ENCODE peak calls at places on chromosomes 6 and 20, in five cellular contexts. I is K562, R is HepG2, H is GM12892, Y is GM12891. S is an unnamed sample.

GRCh38 chr20:62852841-62853240 is 8.8 kb downstream of the TCFL5 start:
- DNase-seq in I (no peak), Y (no peak), H (no peak), R (no peak), S (no peak)

GRCh38 chr20:44734938-44735337 is 10.7 kb upstream of the KCNK15 start:
- DNase-seq in R (no peak), Y (no peak), H (no peak), I (no peak), S (no peak)

GRCh38 chr6:131945971-131946370 is 5.2 kb downstream of the CCN2 start:
- DNase-seq in I (no peak), Y (no peak), R (no peak), H (no peak), S (no peak)

GRCh38 chr6:41560440-41561192 is 14.4 kb downstream of the FOXP4 start:
- DNase-seq in H (peak; percentile 95), I (no peak), R (no peak), Y (peak; percentile 89), S (no peak)

GRCh38 chr6:20034408-20034769 is 177.9 kb downstream of the MBOAT1 start:
- DNase-seq in H (no peak), I (peak; percentile 52), Y (no peak), R (no peak), S (no peak)

GRCh38 chr20:25314497-25315417 is 66.9 kb downstream of the PYGB start:
- DNase-seq in I (no peak), Y (no peak), H (no peak), R (no peak), S (no peak)

GRCh38 chr6:125858427-125859320 is 67.9 kb downstream of the NCOA7 start:
- DNase-seq in R (peak; percentile 80), H (peak; percentile 27), Y (peak; percentile 10), I (peak; percentile 81), S (peak; percentile 33)

GRCh38 chr6:25175216-25175615 is 104.0 kb upstream of the CARMIL1 start:
- DNase-seq in H (no peak), Y (no peak), I (no peak), R (no peak), S (no peak)

GRCh38 chr20:6240059-6240458 is 117.2 kb upstream of the FERMT1 start:
- DNase-seq in R (no peak), Y (no peak), I (no peak), H (no peak), S (no peak)

GRCh38 chr20:50516935-50517816 is 7.0 kb downstream of the PTPN1 start:
- DNase-seq in Y (no peak), H (no peak), R (no peak), I (no peak), S (no peak)

GRCh38 chr6:139289233-139289632 is 2.6 kb downstream of the TXLNB start:
- DNase-seq in H (no peak), R (no peak), I (no peak), Y (no peak), S (no peak)

GRCh38 chr6:136160255-136160654 is 89.9 kb downstream of the MTFR2 start:
- DNase-seq in H (no peak), R (no peak), Y (no peak), I (no peak), S (no peak)

GRCh38 chr6:22110042-22110441 is 186.8 kb downstream of the PRL start:
- DNase-seq in Y (no peak), H (no peak), R (no peak), I (no peak), S (no peak)

GRCh38 chr20:62603907-62604785 is 38.2 kb upstream of the SLCO4A1 start:
- DNase-seq in H (no peak), I (no peak), R (no peak), Y (no peak), S (no peak)

GRCh38 chr20:652611-653109 is 340 bp downstream of the SRXN1 start:
- DNase-seq in Y (no peak), I (no peak), R (no peak), H (no peak), S (no peak)

GRCh38 chr6:5208491-5208890 is 52.3 kb downstream of the LYRM4 start:
- DNase-seq in H (no peak), Y (no peak), I (no peak), R (no peak), S (no peak)

GRCh38 chr20:41340327-41341055 is at the start of gene LPIN3:
- DNase-seq in H (no peak), R (peak; percentile 92), Y (peak; percentile 69), I (peak; percentile 98), S (peak; percentile 84)

GRCh38 chr20:21705466-21706344 is at the start of gene PAX1:
- DNase-seq in H (no peak), R (no peak), I (no peak), Y (no peak), S (no peak)

GRCh38 chr6:36028887-36029324 is 1.3 kb downstream of the MAPK14 start:
- DNase-seq in R (peak; percentile 52), H (no peak), I (peak; percentile 52), Y (no peak), S (peak; percentile 53)

GRCh38 chr6:80520195-80520594 is 413.7 kb downstream of the BCKDHB start:
- DNase-seq in H (no peak), R (no peak), Y (no peak), I (no peak), S (no peak)

GRCh38 chr6:70686548-70687133 is 19.0 kb downstream of the SMAP1 start:
- DNase-seq in Y (no peak), H (no peak), R (peak; percentile 39), I (peak; percentile 23), S (peak; percentile 24)

GRCh38 chr6:26455357-26455970 is 2.3 kb upstream of the BTN2A1 start:
- DNase-seq in I (no peak), R (no peak), H (no peak), Y (no peak), S (no peak)

GRCh38 chr6:75266716-75267291 is 17.8 kb downstream of the TMEM30A start:
- DNase-seq in R (peak; percentile 42), H (no peak), Y (no peak), I (peak; percentile 40), S (peak; percentile 40)

GRCh38 chr20:25249198-25249931 is 1.5 kb downstream of the PYGB start:
- DNase-seq in R (no peak), H (no peak), I (no peak), Y (no peak), S (peak; percentile 28)

GRCh38 chr20:18973499-18974173 is 160.1 kb downstream of the SCP2D1 start:
- DNase-seq in H (no peak), R (no peak), Y (no peak), I (no peak), S (no peak)

GRCh38 chr20:53739799-53740785 is 146.5 kb upstream of the ZNF217 start:
- DNase-seq in R (no peak), I (peak; percentile 34), Y (no peak), H (no peak), S (no peak)

GRCh38 chr6:155120034-155120433 is 124.9 kb downstream of the TIAM2 start:
- DNase-seq in Y (no peak), I (no peak), R (no peak), H (no peak), S (no peak)

GRCh38 chr20:16664031-16664430 is 65.8 kb upstream of the SNRPB2 start:
- DNase-seq in H (no peak), Y (no peak), I (no peak), R (no peak), S (no peak)

GRCh38 chr6:89297695-89298351 is 17.3 kb downstream of the GABRR2 start:
- DNase-seq in Y (peak; percentile 50), H (peak; percentile 57), R (peak; percentile 47), I (peak; percentile 49), S (no peak)

DNA sequence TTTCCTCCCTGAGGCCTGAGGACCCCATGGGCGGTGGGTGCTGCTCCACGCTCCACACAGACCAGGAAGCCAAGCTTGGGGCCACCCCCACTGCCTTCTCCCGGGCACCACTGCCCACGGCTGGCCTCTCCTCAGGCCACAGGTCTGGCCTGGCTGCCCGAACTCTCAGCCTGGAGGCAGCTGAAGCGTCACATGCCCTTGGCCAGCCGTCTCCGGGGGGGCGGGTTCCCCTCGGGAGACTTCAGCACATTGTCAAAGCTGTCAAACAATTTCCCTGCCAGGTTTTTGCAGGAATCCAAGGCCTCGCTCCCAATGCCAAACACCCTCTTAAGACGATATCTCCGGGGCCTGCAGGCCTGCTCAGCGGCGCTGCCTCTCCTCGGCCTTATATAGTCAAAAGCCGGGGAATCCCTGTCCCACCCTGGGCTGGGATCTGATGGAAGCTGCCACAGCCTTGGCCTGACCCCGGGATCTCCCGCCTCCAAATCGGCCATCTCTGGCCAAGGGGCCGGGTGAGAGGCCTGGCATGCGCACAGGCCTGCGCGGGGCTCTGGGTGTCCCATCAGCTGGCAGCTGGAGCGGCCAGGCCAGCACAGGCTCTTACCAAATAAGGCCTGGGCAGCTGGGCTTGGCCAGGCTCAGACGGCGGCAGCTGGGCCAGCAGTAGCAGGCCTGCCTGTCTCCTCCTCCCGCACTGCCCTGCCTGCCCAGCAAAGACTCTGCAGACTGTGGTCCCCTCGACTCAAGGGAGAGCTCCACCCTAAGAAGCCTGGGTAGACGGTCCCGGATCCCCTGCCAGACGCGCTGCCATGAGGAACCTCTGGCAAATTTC is 49.7 kb downstream of the RBM38 start:
- DNase-seq in R (no peak), H (no peak), I (no peak), Y (no peak), S (peak; percentile 88)
- TF ChIP-seq TAF1 in R (no peak), H (no peak), I (no peak), Y (no peak), S (no peak)

GRCh38 chr6:116840091-116840490 is 11.2 kb upstream of the GPRC6A start:
- DNase-seq in R (no peak), Y (no peak), H (no peak), I (peak; percentile 20), S (no peak)
- TF ChIP-seq TAF1 in R (no peak), Y (no peak), H (no peak), I (no peak), S (no peak)

DNA sequence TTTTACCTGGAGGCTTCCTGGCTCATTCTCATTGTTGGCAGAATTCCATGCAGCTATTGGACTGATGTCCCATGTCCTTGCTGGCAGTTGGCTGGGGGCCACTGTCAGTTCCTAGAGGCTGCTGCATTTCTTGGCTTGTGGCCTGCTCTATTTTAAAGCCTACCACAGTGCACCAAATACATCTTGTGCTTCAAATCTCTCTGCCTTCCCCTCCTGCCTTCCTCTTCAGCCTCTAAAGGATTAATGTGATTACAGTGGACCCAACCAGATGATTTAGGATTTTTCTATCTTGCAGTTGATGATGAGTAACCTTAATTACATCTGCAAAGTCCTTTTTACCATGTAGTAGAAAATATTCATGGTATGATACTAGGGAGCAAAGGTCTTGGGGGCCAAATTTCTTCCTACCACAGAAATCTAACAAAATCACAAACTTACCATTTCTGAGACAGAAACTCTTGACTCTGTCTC is 81.9 kb downstream of the FIG4 start:
- DNase-seq in Y (no peak), H (no peak), I (no peak), R (no peak), S (no peak)
- TF ChIP-seq TAF1 in Y (no peak), H (no peak), I (no peak), R (no peak), S (no peak)

DNA sequence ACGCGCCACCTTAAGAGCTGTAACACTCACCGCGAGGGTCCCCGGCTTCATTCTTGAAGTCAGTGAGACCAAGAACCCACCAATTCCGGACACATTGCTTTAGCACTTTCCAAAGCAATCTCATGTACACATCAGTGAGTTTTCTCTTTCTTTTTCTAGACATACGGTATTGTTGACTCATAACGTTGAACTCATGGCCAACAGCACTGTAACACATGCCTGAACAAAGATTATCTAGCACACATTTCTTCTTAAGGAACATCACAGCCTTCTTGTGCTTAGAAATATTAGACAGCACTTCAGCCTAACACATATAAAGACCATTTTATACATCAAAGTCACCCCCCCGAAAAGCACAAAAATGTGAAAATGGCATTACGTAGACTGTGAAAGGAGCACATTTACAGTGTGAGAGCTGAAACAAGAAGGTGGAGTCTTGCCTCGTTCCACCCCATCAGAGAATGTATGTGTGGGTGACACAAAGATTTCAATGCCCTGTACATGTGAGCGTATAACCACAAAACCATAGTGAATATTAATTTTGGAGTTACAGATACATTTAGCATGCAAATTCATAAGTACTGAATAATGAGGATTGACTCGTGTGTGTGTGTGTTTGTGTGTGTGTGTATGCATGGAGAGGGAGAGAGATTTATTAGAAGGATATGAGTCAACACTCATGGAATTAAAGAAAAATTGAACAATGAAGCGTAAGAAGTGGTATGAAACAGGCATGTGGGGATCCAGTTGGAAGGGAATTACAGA is 134.1 kb downstream of the FAM83B start:
- DNase-seq in Y (no peak), R (no peak), H (no peak), I (no peak), S (no peak)
- TF ChIP-seq TAF1 in Y (no peak), R (no peak), H (no peak), I (no peak), S (no peak)